ENCODE peak calls at places on chromosomes 6 and 20, in eight cellular contexts. One of them, this sample, is unnamed.
A peak's percentile ranks its signal among the peaks of the same experiment; 100 is the strongest.

GRCh38 chr6:124466949-124467348 is 495.3 kb upstream of the RNF217 start:
- DNase-seq in Daoy: no peak
- DNase-seq in GDM1: no peak
- DNase-seq in activated T-helper 1 cell treated with Interleukin-2 at 50 U/mL for 16 hours: no peak
- DNase-seq in iris pigment epithelial cell: peak; percentile 28
- DNase-seq in effector memory CD8-positive, alpha-beta T cell: no peak
- DNase-seq in activated T-cell treated with anti-CD3 and anti-CD28 coated beads, Interleukin-2, amount 50 U/mL, for 72 hours: no peak
- DNase-seq in amniotic stem cell: no peak
- DNase-seq in this sample: no peak

GRCh38 chr6:19892250-19892649 is 55.1 kb downstream of the ID4 start:
- DNase-seq in activated T-cell treated with anti-CD3 and anti-CD28 coated beads, Interleukin-2, amount 50 U/mL, for 72 hours: no peak
- DNase-seq in activated T-helper 1 cell treated with Interleukin-2 at 50 U/mL for 16 hours: no peak
- DNase-seq in Daoy: peak; percentile 74
- DNase-seq in amniotic stem cell: no peak
- DNase-seq in iris pigment epithelial cell: no peak
- DNase-seq in GDM1: no peak
- DNase-seq in effector memory CD8-positive, alpha-beta T cell: no peak
- DNase-seq in this sample: no peak

GRCh38 chr6:140879861-140880260 is 1252.9 kb upstream of the GJE1 start:
- DNase-seq in iris pigment epithelial cell: peak; percentile 77
- DNase-seq in activated T-cell treated with anti-CD3 and anti-CD28 coated beads, Interleukin-2, amount 50 U/mL, for 72 hours: no peak
- DNase-seq in Daoy: no peak
- DNase-seq in activated T-helper 1 cell treated with Interleukin-2 at 50 U/mL for 16 hours: no peak
- DNase-seq in GDM1: no peak
- DNase-seq in effector memory CD8-positive, alpha-beta T cell: no peak
- DNase-seq in amniotic stem cell: no peak
- DNase-seq in this sample: no peak

GRCh38 chr20:56428388-56428787 is 16.3 kb downstream of the CASS4 start:
- DNase-seq in amniotic stem cell: no peak
- DNase-seq in GDM1: no peak
- DNase-seq in Daoy: no peak
- DNase-seq in activated T-cell treated with anti-CD3 and anti-CD28 coated beads, Interleukin-2, amount 50 U/mL, for 72 hours: no peak
- DNase-seq in iris pigment epithelial cell: no peak
- DNase-seq in effector memory CD8-positive, alpha-beta T cell: no peak
- DNase-seq in activated T-helper 1 cell treated with Interleukin-2 at 50 U/mL for 16 hours: no peak
- DNase-seq in this sample: no peak

GRCh38 chr6:128233501-128233900 is 286.9 kb downstream of the PTPRK start:
- DNase-seq in Daoy: no peak
- DNase-seq in effector memory CD8-positive, alpha-beta T cell: no peak
- DNase-seq in activated T-helper 1 cell treated with Interleukin-2 at 50 U/mL for 16 hours: no peak
- DNase-seq in iris pigment epithelial cell: no peak
- DNase-seq in GDM1: no peak
- DNase-seq in amniotic stem cell: no peak
- DNase-seq in activated T-cell treated with anti-CD3 and anti-CD28 coated beads, Interleukin-2, amount 50 U/mL, for 72 hours: no peak
- DNase-seq in this sample: no peak

GRCh38 chr20:2651772-2652723 is at the start of gene NOP56:
- DNase-seq in activated T-cell treated with anti-CD3 and anti-CD28 coated beads, Interleukin-2, amount 50 U/mL, for 72 hours: peak; percentile 99
- DNase-seq in GDM1: peak; percentile 90
- DNase-seq in effector memory CD8-positive, alpha-beta T cell: peak; percentile 98
- DNase-seq in iris pigment epithelial cell: peak; percentile 87
- DNase-seq in amniotic stem cell: peak; percentile 75
- DNase-seq in activated T-helper 1 cell treated with Interleukin-2 at 50 U/mL for 16 hours: peak; percentile 95
- DNase-seq in Daoy: peak; percentile 91
- DNase-seq in this sample: peak; percentile 98

GRCh38 chr6:168026925-168027324 is 29.5 kb downstream of the KIF25 start:
- DNase-seq in iris pigment epithelial cell: no peak
- DNase-seq in amniotic stem cell: no peak
- DNase-seq in GDM1: no peak
- DNase-seq in activated T-helper 1 cell treated with Interleukin-2 at 50 U/mL for 16 hours: no peak
- DNase-seq in activated T-cell treated with anti-CD3 and anti-CD28 coated beads, Interleukin-2, amount 50 U/mL, for 72 hours: no peak
- DNase-seq in effector memory CD8-positive, alpha-beta T cell: no peak
- DNase-seq in Daoy: no peak
- DNase-seq in this sample: no peak

GRCh38 chr6:129575378-129576118 is 134.4 kb downstream of the ARHGAP18 start:
- DNase-seq in effector memory CD8-positive, alpha-beta T cell: no peak
- DNase-seq in activated T-helper 1 cell treated with Interleukin-2 at 50 U/mL for 16 hours: no peak
- DNase-seq in iris pigment epithelial cell: peak; percentile 78
- DNase-seq in GDM1: peak; percentile 27
- DNase-seq in activated T-cell treated with anti-CD3 and anti-CD28 coated beads, Interleukin-2, amount 50 U/mL, for 72 hours: no peak
- DNase-seq in amniotic stem cell: peak; percentile 54
- DNase-seq in Daoy: peak; percentile 43
- DNase-seq in this sample: peak; percentile 40

GRCh38 chr6:144447487-144447886 is 162.4 kb downstream of the UTRN start:
- DNase-seq in activated T-cell treated with anti-CD3 and anti-CD28 coated beads, Interleukin-2, amount 50 U/mL, for 72 hours: no peak
- DNase-seq in Daoy: peak; percentile 43
- DNase-seq in iris pigment epithelial cell: peak; percentile 62
- DNase-seq in amniotic stem cell: peak; percentile 31
- DNase-seq in activated T-helper 1 cell treated with Interleukin-2 at 50 U/mL for 16 hours: no peak
- DNase-seq in GDM1: no peak
- DNase-seq in effector memory CD8-positive, alpha-beta T cell: no peak
- DNase-seq in this sample: no peak

GRCh38 chr6:71012871-71013456 is 56.1 kb upstream of the B3GAT2 start:
- DNase-seq in GDM1: peak; percentile 46
- DNase-seq in iris pigment epithelial cell: peak; percentile 52
- DNase-seq in amniotic stem cell: peak; percentile 11
- DNase-seq in effector memory CD8-positive, alpha-beta T cell: no peak
- DNase-seq in Daoy: peak; percentile 63
- DNase-seq in activated T-cell treated with anti-CD3 and anti-CD28 coated beads, Interleukin-2, amount 50 U/mL, for 72 hours: peak; percentile 29
- DNase-seq in activated T-helper 1 cell treated with Interleukin-2 at 50 U/mL for 16 hours: no peak
- DNase-seq in this sample: peak; percentile 21

GRCh38 chr20:62711703-62712101 is 3.1 kb downstream of the NTSR1 start:
- DNase-seq in activated T-helper 1 cell treated with Interleukin-2 at 50 U/mL for 16 hours: no peak
- DNase-seq in activated T-cell treated with anti-CD3 and anti-CD28 coated beads, Interleukin-2, amount 50 U/mL, for 72 hours: no peak
- DNase-seq in Daoy: no peak
- DNase-seq in iris pigment epithelial cell: no peak
- DNase-seq in GDM1: no peak
- DNase-seq in effector memory CD8-positive, alpha-beta T cell: no peak
- DNase-seq in amniotic stem cell: no peak
- DNase-seq in this sample: no peak

GRCh38 chr6:140462495-140463311 is 1088.3 kb upstream of the CITED2 start:
- DNase-seq in Daoy: no peak
- DNase-seq in GDM1: no peak
- DNase-seq in effector memory CD8-positive, alpha-beta T cell: no peak
- DNase-seq in iris pigment epithelial cell: peak; percentile 91
- DNase-seq in amniotic stem cell: no peak
- DNase-seq in activated T-cell treated with anti-CD3 and anti-CD28 coated beads, Interleukin-2, amount 50 U/mL, for 72 hours: no peak
- DNase-seq in activated T-helper 1 cell treated with Interleukin-2 at 50 U/mL for 16 hours: no peak
- DNase-seq in this sample: no peak

GRCh38 chr20:60135276-60135675 is 177.1 kb downstream of the CDH26 start:
- DNase-seq in activated T-helper 1 cell treated with Interleukin-2 at 50 U/mL for 16 hours: no peak
- DNase-seq in activated T-cell treated with anti-CD3 and anti-CD28 coated beads, Interleukin-2, amount 50 U/mL, for 72 hours: no peak
- DNase-seq in GDM1: no peak
- DNase-seq in effector memory CD8-positive, alpha-beta T cell: no peak
- DNase-seq in iris pigment epithelial cell: no peak
- DNase-seq in amniotic stem cell: no peak
- DNase-seq in Daoy: no peak
- DNase-seq in this sample: no peak

GRCh38 chr6:140071115-140071514 is 696.7 kb upstream of the CITED2 start:
- DNase-seq in amniotic stem cell: peak; percentile 69
- DNase-seq in GDM1: no peak
- DNase-seq in Daoy: peak; percentile 41
- DNase-seq in iris pigment epithelial cell: peak; percentile 96
- DNase-seq in effector memory CD8-positive, alpha-beta T cell: no peak
- DNase-seq in activated T-helper 1 cell treated with Interleukin-2 at 50 U/mL for 16 hours: no peak
- DNase-seq in activated T-cell treated with anti-CD3 and anti-CD28 coated beads, Interleukin-2, amount 50 U/mL, for 72 hours: no peak
- DNase-seq in this sample: no peak

GRCh38 chr6:28496099-28496779 is 19.4 kb downstream of the GPX6 start:
- DNase-seq in GDM1: no peak
- DNase-seq in activated T-cell treated with anti-CD3 and anti-CD28 coated beads, Interleukin-2, amount 50 U/mL, for 72 hours: no peak
- DNase-seq in effector memory CD8-positive, alpha-beta T cell: no peak
- DNase-seq in amniotic stem cell: no peak
- DNase-seq in iris pigment epithelial cell: peak; percentile 12
- DNase-seq in activated T-helper 1 cell treated with Interleukin-2 at 50 U/mL for 16 hours: no peak
- DNase-seq in Daoy: no peak
- DNase-seq in this sample: no peak

GRCh38 chr6:40349092-40349491 is 238.1 kb downstream of the LRFN2 start:
- DNase-seq in GDM1: no peak
- DNase-seq in effector memory CD8-positive, alpha-beta T cell: no peak
- DNase-seq in iris pigment epithelial cell: no peak
- DNase-seq in amniotic stem cell: no peak
- DNase-seq in activated T-cell treated with anti-CD3 and anti-CD28 coated beads, Interleukin-2, amount 50 U/mL, for 72 hours: no peak
- DNase-seq in activated T-helper 1 cell treated with Interleukin-2 at 50 U/mL for 16 hours: no peak
- DNase-seq in Daoy: peak; percentile 19
- DNase-seq in this sample: peak; percentile 39

GRCh38 chr6:34181903-34182302 is 36.0 kb upstream of the GRM4 start:
- DNase-seq in amniotic stem cell: no peak
- DNase-seq in activated T-cell treated with anti-CD3 and anti-CD28 coated beads, Interleukin-2, amount 50 U/mL, for 72 hours: no peak
- DNase-seq in GDM1: no peak
- DNase-seq in iris pigment epithelial cell: no peak
- DNase-seq in Daoy: no peak
- DNase-seq in effector memory CD8-positive, alpha-beta T cell: no peak
- DNase-seq in activated T-helper 1 cell treated with Interleukin-2 at 50 U/mL for 16 hours: no peak
- DNase-seq in this sample: peak; percentile 13

GRCh38 chr6:138862491-138862890 is 66.6 kb downstream of the ECT2L start:
- DNase-seq in GDM1: no peak
- DNase-seq in amniotic stem cell: no peak
- DNase-seq in activated T-cell treated with anti-CD3 and anti-CD28 coated beads, Interleukin-2, amount 50 U/mL, for 72 hours: no peak
- DNase-seq in effector memory CD8-positive, alpha-beta T cell: no peak
- DNase-seq in activated T-helper 1 cell treated with Interleukin-2 at 50 U/mL for 16 hours: no peak
- DNase-seq in Daoy: no peak
- DNase-seq in iris pigment epithelial cell: no peak
- DNase-seq in this sample: no peak

GRCh38 chr6:35273822-35274559 is 14.5 kb downstream of the ZNF76 start:
- DNase-seq in iris pigment epithelial cell: no peak
- DNase-seq in GDM1: no peak
- DNase-seq in effector memory CD8-positive, alpha-beta T cell: no peak
- DNase-seq in activated T-helper 1 cell treated with Interleukin-2 at 50 U/mL for 16 hours: no peak
- DNase-seq in Daoy: no peak
- DNase-seq in amniotic stem cell: no peak
- DNase-seq in activated T-cell treated with anti-CD3 and anti-CD28 coated beads, Interleukin-2, amount 50 U/mL, for 72 hours: no peak
- DNase-seq in this sample: no peak

GRCh38 chr6:13924146-13924948 is 405 bp upstream of the RNF182 start:
- DNase-seq in Daoy: peak; percentile 78
- DNase-seq in effector memory CD8-positive, alpha-beta T cell: no peak
- DNase-seq in activated T-cell treated with anti-CD3 and anti-CD28 coated beads, Interleukin-2, amount 50 U/mL, for 72 hours: no peak
- DNase-seq in iris pigment epithelial cell: peak; percentile 47
- DNase-seq in amniotic stem cell: peak; percentile 6
- DNase-seq in activated T-helper 1 cell treated with Interleukin-2 at 50 U/mL for 16 hours: no peak
- DNase-seq in GDM1: no peak
- DNase-seq in this sample: peak; percentile 92

GRCh38 chr20:57738484-57738883 is 28.7 kb upstream of the PMEPA1 start:
- DNase-seq in activated T-helper 1 cell treated with Interleukin-2 at 50 U/mL for 16 hours: no peak
- DNase-seq in amniotic stem cell: no peak
- DNase-seq in GDM1: no peak
- DNase-seq in activated T-cell treated with anti-CD3 and anti-CD28 coated beads, Interleukin-2, amount 50 U/mL, for 72 hours: no peak
- DNase-seq in iris pigment epithelial cell: no peak
- DNase-seq in effector memory CD8-positive, alpha-beta T cell: no peak
- DNase-seq in Daoy: peak; percentile 23
- DNase-seq in this sample: peak; percentile 22

GRCh38 chr6:111482236-111482958 is 621 bp downstream of the REV3L start:
- DNase-seq in Daoy: peak; percentile 48
- DNase-seq in iris pigment epithelial cell: peak; percentile 47
- DNase-seq in activated T-helper 1 cell treated with Interleukin-2 at 50 U/mL for 16 hours: peak; percentile 20
- DNase-seq in amniotic stem cell: no peak
- DNase-seq in activated T-cell treated with anti-CD3 and anti-CD28 coated beads, Interleukin-2, amount 50 U/mL, for 72 hours: peak; percentile 59
- DNase-seq in effector memory CD8-positive, alpha-beta T cell: peak; percentile 32
- DNase-seq in GDM1: peak; percentile 19
- DNase-seq in this sample: peak; percentile 30

GRCh38 chr20:2984956-2985661 is 58.3 kb upstream of the GNRH2 start:
- DNase-seq in iris pigment epithelial cell: peak; percentile 77
- DNase-seq in effector memory CD8-positive, alpha-beta T cell: no peak
- DNase-seq in activated T-helper 1 cell treated with Interleukin-2 at 50 U/mL for 16 hours: no peak
- DNase-seq in GDM1: no peak
- DNase-seq in activated T-cell treated with anti-CD3 and anti-CD28 coated beads, Interleukin-2, amount 50 U/mL, for 72 hours: peak; percentile 59
- DNase-seq in amniotic stem cell: no peak
- DNase-seq in Daoy: peak; percentile 77
- DNase-seq in this sample: no peak

GRCh38 chr6:41080623-41081022 is 7.8 kb downstream of the NFYA start:
- DNase-seq in activated T-helper 1 cell treated with Interleukin-2 at 50 U/mL for 16 hours: no peak
- DNase-seq in GDM1: no peak
- DNase-seq in effector memory CD8-positive, alpha-beta T cell: no peak
- DNase-seq in Daoy: no peak
- DNase-seq in iris pigment epithelial cell: no peak
- DNase-seq in amniotic stem cell: no peak
- DNase-seq in activated T-cell treated with anti-CD3 and anti-CD28 coated beads, Interleukin-2, amount 50 U/mL, for 72 hours: peak; percentile 12
- DNase-seq in this sample: no peak

GRCh38 chr20:11229772-11230171 is 556.0 kb upstream of the JAG1 start:
- DNase-seq in activated T-helper 1 cell treated with Interleukin-2 at 50 U/mL for 16 hours: no peak
- DNase-seq in Daoy: peak; percentile 94
- DNase-seq in iris pigment epithelial cell: peak; percentile 96
- DNase-seq in activated T-cell treated with anti-CD3 and anti-CD28 coated beads, Interleukin-2, amount 50 U/mL, for 72 hours: no peak
- DNase-seq in amniotic stem cell: peak; percentile 60
- DNase-seq in effector memory CD8-positive, alpha-beta T cell: no peak
- DNase-seq in GDM1: no peak
- DNase-seq in this sample: no peak

GRCh38 chr6:29925341-29926080 is 16.8 kb upstream of the HLA-A start:
- DNase-seq in activated T-helper 1 cell treated with Interleukin-2 at 50 U/mL for 16 hours: no peak
- DNase-seq in iris pigment epithelial cell: no peak
- DNase-seq in activated T-cell treated with anti-CD3 and anti-CD28 coated beads, Interleukin-2, amount 50 U/mL, for 72 hours: no peak
- DNase-seq in effector memory CD8-positive, alpha-beta T cell: no peak
- DNase-seq in Daoy: no peak
- DNase-seq in GDM1: no peak
- DNase-seq in amniotic stem cell: no peak
- DNase-seq in this sample: no peak